ENCODE peak calls at places on chromosomes 12 and 14, in six cellular contexts. U is transverse colon, G is pons, E is NCI-H2029, C is T-helper 2 cell, I is GM03348. T is an unnamed sample.

GRCh38 chr14:100786131-100786530 is 39.8 kb upstream of the MEG3 start:
- DNase-seq in I (no peak), G (peak), E (no peak), U (no peak), C (no peak), T (no peak)

GRCh38 chr12:52346596-52346995 is 20.7 kb downstream of the KRT85 start:
- DNase-seq in C (no peak), G (peak), I (no peak), E (no peak), U (no peak), T (peak)

GRCh38 chr12:71439613-71440392 is at the start of gene LGR5:
- DNase-seq in E (no peak), C (no peak), G (peak), I (peak), U (peak), T (peak)

GRCh38 chr14:105195533-105196227 is 14.6 kb upstream of the NUDT14 start:
- DNase-seq in E (no peak), I (no peak), G (no peak), C (no peak), U (no peak), T (no peak)

GRCh38 chr14:22563987-22564386 is 25.0 kb downstream of the DAD1 start:
- DNase-seq in U (no peak), C (no peak), E (no peak), G (no peak), I (no peak), T (peak)

GRCh38 chr12:5099136-5099535 is 55.5 kb downstream of the KCNA5 start:
- DNase-seq in E (no peak), C (no peak), I (no peak), U (no peak), G (no peak), T (no peak)

GRCh38 chr14:72793154-72793725 is 100.7 kb downstream of the DPF3 start:
- DNase-seq in E (no peak), U (no peak), C (no peak), G (peak), I (no peak), T (peak)

GRCh38 chr12:91819132-91819447 is 326.6 kb downstream of the BTG1 start:
- DNase-seq in U (no peak), I (peak), C (no peak), E (no peak), G (no peak), T (no peak)

GRCh38 chr14:89503458-89503996 is 86.5 kb upstream of the FOXN3 start:
- DNase-seq in I (no peak), E (no peak), C (no peak), G (no peak), U (no peak), T (peak)

GRCh38 chr12:100859063-100859627 is 64.6 kb downstream of the ANO4 start:
- DNase-seq in C (no peak), E (no peak), I (no peak), G (no peak), U (no peak), T (no peak)

GRCh38 chr12:77667101-77667500 is 163.6 kb upstream of the NAV3 start:
- DNase-seq in C (no peak), I (no peak), E (no peak), G (no peak), U (no peak), T (no peak)

GRCh38 chr12:59600174-59600573 is 4.3 kb downstream of the SLC16A7 start:
- DNase-seq in U (no peak), I (peak), C (no peak), E (no peak), G (no peak), T (no peak)

GRCh38 chr12:58491296-58491695 is 429.0 kb downstream of the LRIG3 start:
- DNase-seq in C (no peak), G (no peak), U (no peak), E (no peak), I (peak), T (no peak)

GRCh38 chr14:32339188-32339587 is 10.1 kb downstream of the AKAP6 start:
- DNase-seq in G (no peak), E (no peak), I (no peak), C (no peak), U (no peak), T (no peak)

GRCh38 chr12:1630081-1630826 is 1.2 kb downstream of the WNT5B start:
- DNase-seq in U (peak), G (no peak), E (peak), I (peak), C (no peak), T (peak)

GRCh38 chr14:61864329-61864898 is 102.2 kb downstream of the SNAPC1 start:
- DNase-seq in U (no peak), C (no peak), E (no peak), I (no peak), G (no peak), T (no peak)

GRCh38 chr12:120064054-120064940 is 52.3 kb downstream of the RAB35 start:
- DNase-seq in U (no peak), E (no peak), C (no peak), G (no peak), I (no peak), T (no peak)

GRCh38 chr12:51028126-51028810 is 2.1 kb upstream of the SLC11A2 start:
- DNase-seq in E (no peak), C (no peak), U (peak), G (peak), I (peak), T (peak)

GRCh38 chr12:26062566-26062965 is 62.3 kb downstream of the BHLHE41 start:
- DNase-seq in E (no peak), G (no peak), I (peak), C (no peak), U (no peak), T (no peak)

GRCh38 chr12:6046511-6047180 is 77.8 kb downstream of the VWF start:
- DNase-seq in I (no peak), U (no peak), C (no peak), E (no peak), G (no peak), T (no peak)

GRCh38 chr14:54220697-54221431 is 175.9 kb upstream of the CDKN3 start:
- DNase-seq in I (no peak), U (no peak), C (no peak), E (no peak), G (no peak), T (peak)

GRCh38 chr12:124694846-124695497 is 127.6 kb upstream of the NCOR2 start:
- DNase-seq in E (no peak), G (no peak), C (no peak), I (peak), U (no peak), T (peak)

GRCh38 chr12:85733441-85733840 is 102.8 kb downstream of the RASSF9 start:
- DNase-seq in C (no peak), U (no peak), E (no peak), I (peak), G (no peak), T (no peak)

GRCh38 chr14:77707355-77707723 is 484 bp downstream of the ALKBH1 start:
- DNase-seq in I (peak), E (no peak), U (peak), G (peak), C (no peak), T (peak)